ENCODE peak calls at places on chromosomes 16 and 17, in nine cellular contexts. One of them, this sample, is unnamed.

GRCh38 chr17:44628234-44629188 is 27.8 kb upstream of the MEIOC start:
- DNase-seq in stimulated activated CD4-positive, alpha-beta T cell treated with anti-CD3 and anti-CD28 coated beads, Interleukin-4, amount 100 ng/mL, for 1 hour: no peak
- DNase-seq in NCI-H1092: peak
- DNase-seq in stimulated activated CD8-positive, alpha-beta memory T cell treated with anti-CD3 and anti-CD28 coated beads, Interleukin-7, amount 100 ng/mL, for 1 hour: no peak
- DNase-seq in NCI-H2171: no peak
- DNase-seq in head of caudate nucleus: peak
- DNase-seq in SJSA1: no peak
- DNase-seq in ACHN: no peak
- DNase-seq in aorta: peak
- DNase-seq in this sample: peak

GRCh38 chr16:11629071-11630030 is 38.9 kb upstream of the SNN start:
- DNase-seq in stimulated activated CD4-positive, alpha-beta T cell treated with anti-CD3 and anti-CD28 coated beads, Interleukin-4, amount 100 ng/mL, for 1 hour: no peak
- DNase-seq in NCI-H1092: peak
- DNase-seq in stimulated activated CD8-positive, alpha-beta memory T cell treated with anti-CD3 and anti-CD28 coated beads, Interleukin-7, amount 100 ng/mL, for 1 hour: no peak
- DNase-seq in NCI-H2171: peak
- DNase-seq in head of caudate nucleus: no peak
- DNase-seq in SJSA1: no peak
- DNase-seq in ACHN: no peak
- DNase-seq in aorta: no peak
- DNase-seq in this sample: peak

GRCh38 chr17:59490259-59490658 is 75.2 kb upstream of the DHX40 start:
- DNase-seq in stimulated activated CD4-positive, alpha-beta T cell treated with anti-CD3 and anti-CD28 coated beads, Interleukin-4, amount 100 ng/mL, for 1 hour: no peak
- DNase-seq in NCI-H1092: no peak
- DNase-seq in stimulated activated CD8-positive, alpha-beta memory T cell treated with anti-CD3 and anti-CD28 coated beads, Interleukin-7, amount 100 ng/mL, for 1 hour: no peak
- DNase-seq in NCI-H2171: no peak
- DNase-seq in head of caudate nucleus: no peak
- DNase-seq in SJSA1: no peak
- DNase-seq in ACHN: no peak
- DNase-seq in aorta: no peak
- DNase-seq in this sample: no peak

GRCh38 chr16:53754938-53755910 is 51.3 kb downstream of the FTO start:
- DNase-seq in stimulated activated CD4-positive, alpha-beta T cell treated with anti-CD3 and anti-CD28 coated beads, Interleukin-4, amount 100 ng/mL, for 1 hour: no peak
- DNase-seq in NCI-H1092: peak
- DNase-seq in stimulated activated CD8-positive, alpha-beta memory T cell treated with anti-CD3 and anti-CD28 coated beads, Interleukin-7, amount 100 ng/mL, for 1 hour: no peak
- DNase-seq in NCI-H2171: no peak
- DNase-seq in head of caudate nucleus: no peak
- DNase-seq in SJSA1: no peak
- DNase-seq in ACHN: peak
- DNase-seq in aorta: no peak
- DNase-seq in this sample: peak

GRCh38 chr17:3893720-3894116 is 865 bp upstream of the CAMKK1 start:
- DNase-seq in stimulated activated CD4-positive, alpha-beta T cell treated with anti-CD3 and anti-CD28 coated beads, Interleukin-4, amount 100 ng/mL, for 1 hour: no peak
- DNase-seq in NCI-H1092: no peak
- DNase-seq in stimulated activated CD8-positive, alpha-beta memory T cell treated with anti-CD3 and anti-CD28 coated beads, Interleukin-7, amount 100 ng/mL, for 1 hour: no peak
- DNase-seq in NCI-H2171: no peak
- DNase-seq in head of caudate nucleus: no peak
- DNase-seq in SJSA1: no peak
- DNase-seq in ACHN: no peak
- DNase-seq in aorta: no peak
- DNase-seq in this sample: no peak

GRCh38 chr16:5900046-5900445 is 802.5 kb upstream of the EEF2KMT start:
- DNase-seq in stimulated activated CD4-positive, alpha-beta T cell treated with anti-CD3 and anti-CD28 coated beads, Interleukin-4, amount 100 ng/mL, for 1 hour: no peak
- DNase-seq in NCI-H1092: no peak
- DNase-seq in stimulated activated CD8-positive, alpha-beta memory T cell treated with anti-CD3 and anti-CD28 coated beads, Interleukin-7, amount 100 ng/mL, for 1 hour: no peak
- DNase-seq in NCI-H2171: no peak
- DNase-seq in head of caudate nucleus: no peak
- DNase-seq in SJSA1: no peak
- DNase-seq in ACHN: no peak
- DNase-seq in aorta: no peak
- DNase-seq in this sample: no peak

GRCh38 chr16:84598391-84598750 is 19.5 kb downstream of the COTL1 start:
- DNase-seq in stimulated activated CD4-positive, alpha-beta T cell treated with anti-CD3 and anti-CD28 coated beads, Interleukin-4, amount 100 ng/mL, for 1 hour: no peak
- DNase-seq in NCI-H1092: no peak
- DNase-seq in stimulated activated CD8-positive, alpha-beta memory T cell treated with anti-CD3 and anti-CD28 coated beads, Interleukin-7, amount 100 ng/mL, for 1 hour: no peak
- DNase-seq in NCI-H2171: no peak
- DNase-seq in head of caudate nucleus: no peak
- DNase-seq in SJSA1: no peak
- DNase-seq in ACHN: no peak
- DNase-seq in aorta: no peak
- DNase-seq in this sample: no peak

GRCh38 chr16:27572711-27573110 is 22.8 kb downstream of the KATNIP start:
- DNase-seq in stimulated activated CD4-positive, alpha-beta T cell treated with anti-CD3 and anti-CD28 coated beads, Interleukin-4, amount 100 ng/mL, for 1 hour: no peak
- DNase-seq in NCI-H1092: no peak
- DNase-seq in stimulated activated CD8-positive, alpha-beta memory T cell treated with anti-CD3 and anti-CD28 coated beads, Interleukin-7, amount 100 ng/mL, for 1 hour: no peak
- DNase-seq in NCI-H2171: no peak
- DNase-seq in head of caudate nucleus: no peak
- DNase-seq in SJSA1: no peak
- DNase-seq in ACHN: no peak
- DNase-seq in aorta: no peak
- DNase-seq in this sample: peak

GRCh38 chr17:45332989-45333701 is 16.3 kb upstream of the MAP3K14 start:
- DNase-seq in stimulated activated CD4-positive, alpha-beta T cell treated with anti-CD3 and anti-CD28 coated beads, Interleukin-4, amount 100 ng/mL, for 1 hour: no peak
- DNase-seq in NCI-H1092: no peak
- DNase-seq in stimulated activated CD8-positive, alpha-beta memory T cell treated with anti-CD3 and anti-CD28 coated beads, Interleukin-7, amount 100 ng/mL, for 1 hour: no peak
- DNase-seq in NCI-H2171: no peak
- DNase-seq in head of caudate nucleus: no peak
- DNase-seq in SJSA1: no peak
- DNase-seq in ACHN: peak
- DNase-seq in aorta: no peak
- DNase-seq in this sample: peak

GRCh38 chr17:72122002-72122310 is 1.1 kb downstream of the SOX9 start:
- DNase-seq in stimulated activated CD4-positive, alpha-beta T cell treated with anti-CD3 and anti-CD28 coated beads, Interleukin-4, amount 100 ng/mL, for 1 hour: no peak
- DNase-seq in NCI-H1092: no peak
- DNase-seq in stimulated activated CD8-positive, alpha-beta memory T cell treated with anti-CD3 and anti-CD28 coated beads, Interleukin-7, amount 100 ng/mL, for 1 hour: no peak
- DNase-seq in NCI-H2171: no peak
- DNase-seq in head of caudate nucleus: no peak
- DNase-seq in SJSA1: peak
- DNase-seq in ACHN: peak
- DNase-seq in aorta: no peak
- DNase-seq in this sample: peak

GRCh38 chr17:73027130-73027741 is 65.3 kb downstream of the SLC39A11 start:
- DNase-seq in stimulated activated CD4-positive, alpha-beta T cell treated with anti-CD3 and anti-CD28 coated beads, Interleukin-4, amount 100 ng/mL, for 1 hour: no peak
- DNase-seq in NCI-H1092: no peak
- DNase-seq in stimulated activated CD8-positive, alpha-beta memory T cell treated with anti-CD3 and anti-CD28 coated beads, Interleukin-7, amount 100 ng/mL, for 1 hour: no peak
- DNase-seq in NCI-H2171: no peak
- DNase-seq in head of caudate nucleus: no peak
- DNase-seq in SJSA1: no peak
- DNase-seq in ACHN: no peak
- DNase-seq in aorta: no peak
- DNase-seq in this sample: no peak

GRCh38 chr17:57707892-57708291 is 37.2 kb downstream of the CCDC182 start:
- DNase-seq in stimulated activated CD4-positive, alpha-beta T cell treated with anti-CD3 and anti-CD28 coated beads, Interleukin-4, amount 100 ng/mL, for 1 hour: no peak
- DNase-seq in NCI-H1092: peak
- DNase-seq in stimulated activated CD8-positive, alpha-beta memory T cell treated with anti-CD3 and anti-CD28 coated beads, Interleukin-7, amount 100 ng/mL, for 1 hour: no peak
- DNase-seq in NCI-H2171: peak
- DNase-seq in head of caudate nucleus: peak
- DNase-seq in SJSA1: no peak
- DNase-seq in ACHN: no peak
- DNase-seq in aorta: no peak
- DNase-seq in this sample: peak

GRCh38 chr17:63528183-63528582 is 5.0 kb downstream of the KCNH6 start:
- DNase-seq in stimulated activated CD4-positive, alpha-beta T cell treated with anti-CD3 and anti-CD28 coated beads, Interleukin-4, amount 100 ng/mL, for 1 hour: no peak
- DNase-seq in NCI-H1092: no peak
- DNase-seq in stimulated activated CD8-positive, alpha-beta memory T cell treated with anti-CD3 and anti-CD28 coated beads, Interleukin-7, amount 100 ng/mL, for 1 hour: no peak
- DNase-seq in NCI-H2171: peak
- DNase-seq in head of caudate nucleus: no peak
- DNase-seq in SJSA1: no peak
- DNase-seq in ACHN: no peak
- DNase-seq in aorta: no peak
- DNase-seq in this sample: no peak

GRCh38 chr17:43456661-43457361 is 27.0 kb upstream of the DHX8 start:
- DNase-seq in stimulated activated CD4-positive, alpha-beta T cell treated with anti-CD3 and anti-CD28 coated beads, Interleukin-4, amount 100 ng/mL, for 1 hour: no peak
- DNase-seq in NCI-H1092: no peak
- DNase-seq in stimulated activated CD8-positive, alpha-beta memory T cell treated with anti-CD3 and anti-CD28 coated beads, Interleukin-7, amount 100 ng/mL, for 1 hour: no peak
- DNase-seq in NCI-H2171: peak
- DNase-seq in head of caudate nucleus: no peak
- DNase-seq in SJSA1: no peak
- DNase-seq in ACHN: no peak
- DNase-seq in aorta: no peak
- DNase-seq in this sample: peak

GRCh38 chr16:85602402-85602801 is 10.7 kb upstream of the GSE1 start:
- DNase-seq in stimulated activated CD4-positive, alpha-beta T cell treated with anti-CD3 and anti-CD28 coated beads, Interleukin-4, amount 100 ng/mL, for 1 hour: no peak
- DNase-seq in NCI-H1092: no peak
- DNase-seq in stimulated activated CD8-positive, alpha-beta memory T cell treated with anti-CD3 and anti-CD28 coated beads, Interleukin-7, amount 100 ng/mL, for 1 hour: no peak
- DNase-seq in NCI-H2171: no peak
- DNase-seq in head of caudate nucleus: no peak
- DNase-seq in SJSA1: no peak
- DNase-seq in ACHN: no peak
- DNase-seq in aorta: no peak
- DNase-seq in this sample: no peak

GRCh38 chr16:77584205-77584859 is 138.0 kb upstream of the NUDT7 start:
- DNase-seq in stimulated activated CD4-positive, alpha-beta T cell treated with anti-CD3 and anti-CD28 coated beads, Interleukin-4, amount 100 ng/mL, for 1 hour: peak
- DNase-seq in NCI-H1092: peak
- DNase-seq in stimulated activated CD8-positive, alpha-beta memory T cell treated with anti-CD3 and anti-CD28 coated beads, Interleukin-7, amount 100 ng/mL, for 1 hour: no peak
- DNase-seq in NCI-H2171: no peak
- DNase-seq in head of caudate nucleus: peak
- DNase-seq in SJSA1: peak
- DNase-seq in ACHN: peak
- DNase-seq in aorta: no peak
- DNase-seq in this sample: no peak

GRCh38 chr17:76700627-76701470 is 9.9 kb downstream of the MXRA7 start:
- DNase-seq in stimulated activated CD4-positive, alpha-beta T cell treated with anti-CD3 and anti-CD28 coated beads, Interleukin-4, amount 100 ng/mL, for 1 hour: no peak
- DNase-seq in NCI-H1092: no peak
- DNase-seq in stimulated activated CD8-positive, alpha-beta memory T cell treated with anti-CD3 and anti-CD28 coated beads, Interleukin-7, amount 100 ng/mL, for 1 hour: no peak
- DNase-seq in NCI-H2171: no peak
- DNase-seq in head of caudate nucleus: no peak
- DNase-seq in SJSA1: peak
- DNase-seq in ACHN: peak
- DNase-seq in aorta: peak
- DNase-seq in this sample: peak

GRCh38 chr17:77147357-77147801 is 6.6 kb downstream of the SEC14L1 start:
- DNase-seq in stimulated activated CD4-positive, alpha-beta T cell treated with anti-CD3 and anti-CD28 coated beads, Interleukin-4, amount 100 ng/mL, for 1 hour: no peak
- DNase-seq in NCI-H1092: no peak
- DNase-seq in stimulated activated CD8-positive, alpha-beta memory T cell treated with anti-CD3 and anti-CD28 coated beads, Interleukin-7, amount 100 ng/mL, for 1 hour: no peak
- DNase-seq in NCI-H2171: no peak
- DNase-seq in head of caudate nucleus: no peak
- DNase-seq in SJSA1: no peak
- DNase-seq in ACHN: no peak
- DNase-seq in aorta: no peak
- DNase-seq in this sample: no peak